ENCODE peak calls at places on chromosomes 4 and X, in six cellular contexts. I is pancreas, N is Peyer's patch, L is fibroblast of lung, U is OCI-LY7, K is tibial artery. V is an unnamed sample.

GRCh38 chr4:3613980-3614730 is 81.9 kb upstream of the LRPAP1 start:
- DNase-seq in I (peak; percentile 34), N (no peak), L (no peak), U (no peak), K (peak; percentile 66), V (peak; percentile 29)

GRCh38 chr4:37976991-37977470 is 16.8 kb downstream of the PTTG2 start:
- DNase-seq in I (peak; percentile 83), N (peak; percentile 87), L (peak; percentile 64), U (peak; percentile 90), K (peak; percentile 88), V (peak; percentile 89)

GRCh38 chr4:90069151-90069550 is 58.0 kb upstream of the CCSER1 start:
- DNase-seq in I (no peak), N (no peak), L (peak; percentile 40), U (no peak), K (no peak), V (no peak)

GRCh38 chrX:37454537-37455285 is 105.5 kb downstream of the PRRG1 start:
- DNase-seq in I (no peak), N (no peak), L (peak; percentile 76), U (no peak), K (no peak), V (no peak)

GRCh38 chr4:139419388-139419914 is 34.5 kb upstream of the RAB33B start:
- DNase-seq in I (peak; percentile 31), N (no peak), L (peak; percentile 95), U (peak; percentile 21), K (no peak), V (peak; percentile 67)

GRCh38 chr4:60315586-60315985 is 884.5 kb upstream of the ADGRL3 start:
- DNase-seq in I (no peak), N (no peak), L (no peak), U (no peak), K (no peak), V (no peak)

GRCh38 chr4:181688886-181689285 is 554.3 kb upstream of the TENM3 start:
- DNase-seq in I (no peak), N (no peak), L (peak; percentile 78), U (no peak), K (no peak), V (no peak)

GRCh38 chr4:142396279-142396678 is 449.8 kb downstream of the INPP4B start:
- DNase-seq in I (no peak), N (no peak), L (peak; percentile 64), U (no peak), K (no peak), V (no peak)

GRCh38 chr4:120207021-120207420 is 140.4 kb upstream of the MAD2L1 start:
- DNase-seq in I (no peak), N (no peak), L (no peak), U (no peak), K (no peak), V (no peak)

GRCh38 chr4:181967401-181967800 is 275.8 kb upstream of the TENM3 start:
- DNase-seq in I (no peak), N (no peak), L (no peak), U (no peak), K (no peak), V (no peak)

GRCh38 chr4:139184129-139184528 is 7.1 kb upstream of the ELF2 start:
- DNase-seq in I (no peak), N (no peak), L (peak; percentile 37), U (peak; percentile 48), K (no peak), V (no peak)

GRCh38 chr4:84750260-84750955 is 167.5 kb downstream of the CDS1 start:
- DNase-seq in I (no peak), N (no peak), L (peak; percentile 44), U (peak; percentile 37), K (no peak), V (no peak)

GRCh38 chr4:144967161-144967560 is 130.8 kb downstream of the ANAPC10 start:
- DNase-seq in I (no peak), N (no peak), L (no peak), U (no peak), K (no peak), V (no peak)

GRCh38 chrX:144494069-144494468 is 610.2 kb downstream of the UBE2NL start:
- DNase-seq in I (no peak), N (no peak), L (no peak), U (no peak), K (no peak), V (no peak)

GRCh38 chr4:92814677-92815076 is 510.9 kb downstream of the GRID2 start:
- DNase-seq in I (no peak), N (no peak), L (no peak), U (no peak), K (no peak), V (no peak)

GRCh38 chrX:2397648-2398340 is 103.0 kb downstream of the DHRSX start:
- DNase-seq in I (no peak), N (no peak), L (peak; percentile 77), U (no peak), K (no peak), V (no peak)

GRCh38 chr4:15003441-15003890 is 1.2 kb downstream of the CPEB2 start:
- DNase-seq in I (peak; percentile 56), N (peak; percentile 31), L (peak; percentile 37), U (peak; percentile 75), K (peak; percentile 80), V (peak; percentile 59)

GRCh38 chr4:189202869-189203271 is 737.8 kb upstream of the FRG1 start:
- DNase-seq in I (no peak), N (no peak), L (peak; percentile 20), U (no peak), K (no peak), V (no peak)

DNA sequence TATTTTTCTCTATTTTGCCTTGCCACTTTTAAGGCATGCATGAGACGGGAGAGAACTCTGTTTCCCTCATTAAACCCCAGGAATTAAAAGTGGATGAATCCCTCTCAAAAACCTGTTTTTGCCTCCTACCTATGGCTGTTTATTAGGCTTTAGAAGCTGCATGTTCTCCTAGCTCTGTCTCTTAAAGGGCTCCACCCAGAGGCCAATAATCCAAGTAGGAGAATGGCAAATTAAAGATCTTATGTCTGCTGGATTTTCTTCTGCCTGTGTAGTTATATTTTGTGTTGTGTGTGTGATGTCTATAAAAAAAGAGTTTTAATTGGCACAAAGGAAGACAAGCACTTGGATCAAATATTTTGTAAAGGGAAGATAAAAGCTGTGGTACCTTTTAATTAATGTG is 32.4 kb downstream of the MAGEC1 start:
- DNase-seq in I (no peak), N (no peak), L (no peak), U (no peak), K (no peak), V (no peak)
- TF ChIP-seq CTCF in I (no peak), N (no peak), L (peak; percentile 40), U (peak; percentile 25), K (no peak), V (no peak)

DNA sequence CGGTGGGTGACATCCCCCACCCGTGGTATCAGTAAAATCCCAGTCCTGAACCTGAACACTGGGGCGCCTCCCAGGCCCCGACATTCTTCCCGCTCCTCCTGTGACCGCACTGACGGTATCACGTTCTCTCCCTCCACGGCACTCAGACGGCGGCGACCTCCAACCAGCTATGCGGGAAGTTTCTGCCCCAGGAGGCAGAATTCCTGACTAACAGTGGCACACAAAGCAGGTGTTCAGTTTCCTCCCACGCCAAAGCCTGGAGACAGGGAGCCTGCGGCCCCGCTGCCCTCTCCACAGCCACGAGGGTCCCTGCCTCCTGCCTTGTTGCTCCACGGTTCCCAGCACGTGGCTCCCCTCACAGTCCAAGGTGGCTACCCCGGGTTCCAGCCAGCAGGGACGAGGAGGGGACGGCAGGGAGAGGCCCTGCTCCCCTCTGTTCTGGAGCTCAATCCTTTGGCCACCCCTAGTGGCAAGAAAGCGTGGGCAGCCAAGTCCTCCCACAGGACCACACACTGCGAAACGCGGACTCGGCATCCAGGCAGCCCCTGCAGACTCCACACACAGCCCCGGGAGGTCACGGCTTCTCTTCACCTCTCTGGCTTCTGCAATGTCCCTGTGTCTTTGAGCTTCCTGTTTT is 15.2 kb downstream of the CTBP1 start:
- DNase-seq in I (no peak), N (no peak), L (no peak), U (no peak), K (no peak), V (peak; percentile 61)
- H3K36me3 ChIP-seq in I (peaks cover 54% of the 10 kb centered on the region), N (no peaks in the 10 kb centered on the region), L (peaks cover 60% of the 10 kb centered on the region), U (peaks cover 94% of the 10 kb centered on the region), K (peaks cover 100% of the 10 kb centered on the region), V (peaks cover 4% of the 10 kb centered on the region)

GRCh38 chrX:45208121-45208856 is 7.6 kb upstream of the DIPK2B start:
- DNase-seq in I (no peak), N (no peak), L (peak; percentile 6), U (no peak), K (no peak), V (no peak)
- H3K4me1 ChIP-seq in I (no peaks in the 10 kb centered on the region), N (no peaks in the 10 kb centered on the region), L (no peaks in the 10 kb centered on the region), U (no peaks in the 10 kb centered on the region), K (no peaks in the 10 kb centered on the region), V (no peaks in the 10 kb centered on the region)

GRCh38 chr4:150960818-150961217 is 54.3 kb downstream of the LRBA start:
- DNase-seq in I (no peak), N (no peak), L (no peak), U (peak; percentile 21), K (no peak), V (no peak)
- TF ChIP-seq CTCF in I (no peak), N (peak; percentile 36), L (peak; percentile 73), U (peak; percentile 70), K (no peak), V (peak; percentile 31)

GRCh38 chr4:153628796-153629315 is 55.2 kb upstream of the TLR2 start:
- DNase-seq in I (no peak), N (no peak), L (no peak), U (no peak), K (no peak), V (no peak)
- H3K36me3 ChIP-seq in I (peaks cover 84% of the 10 kb centered on the region), N (no peaks in the 10 kb centered on the region), L (no peaks in the 10 kb centered on the region), U (peaks cover 99% of the 10 kb centered on the region), K (peaks cover 97% of the 10 kb centered on the region), V (peaks cover 99% of the 10 kb centered on the region)

GRCh38 chr4:6914448-6914847 is 4.8 kb downstream of the TBC1D14 start:
- DNase-seq in I (no peak), N (no peak), L (peak; percentile 33), U (no peak), K (no peak), V (no peak)

GRCh38 chr4:6915041-6916005 is 5.7 kb downstream of the TBC1D14 start:
- DNase-seq in I (no peak), N (no peak), L (no peak), U (no peak), K (no peak), V (no peak)

GRCh38 chr4:6917445-6918241 is 8.0 kb downstream of the TBC1D14 start:
- DNase-seq in I (peak; percentile 76), N (peak; percentile 83), L (peak; percentile 38), U (peak; percentile 56), K (no peak), V (peak; percentile 46)

GRCh38 chr4:6916587-6917444 is 7.2 kb downstream of the TBC1D14 start:
- DNase-seq in I (no peak), N (peak; percentile 83), L (peak; percentile 41), U (no peak), K (no peak), V (no peak)

DNA sequence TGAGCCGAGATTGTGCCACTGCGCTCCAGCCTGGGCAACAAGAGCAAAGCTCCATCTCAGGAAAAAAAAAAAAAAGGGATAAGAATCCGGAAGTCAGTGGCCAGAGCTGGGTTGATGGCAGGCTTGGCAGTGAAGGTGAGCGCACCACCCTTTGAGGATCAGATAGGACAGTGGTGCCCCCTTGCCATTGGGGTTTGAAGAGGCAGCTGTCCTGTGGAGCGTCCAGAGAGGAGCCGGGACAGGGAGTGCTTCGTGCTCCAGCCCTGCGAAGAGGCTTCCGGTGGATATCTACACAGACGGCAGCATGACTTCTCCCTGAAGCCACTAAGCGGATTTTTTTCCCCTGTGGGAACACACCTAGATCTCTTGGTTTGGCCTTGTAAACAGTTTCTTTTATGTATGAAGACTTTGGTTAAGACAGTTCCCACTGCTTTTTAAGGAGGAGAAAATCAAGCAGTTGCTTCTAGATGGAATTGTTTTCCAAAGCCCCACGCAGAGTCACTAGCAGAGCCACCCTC is 6.5 kb downstream of the TBC1D14 start:
- DNase-seq in I (no peak), N (no peak), L (no peak), U (no peak), K (no peak), V (no peak)
- H3K4me1 ChIP-seq in I (peaks cover 16% of the 10 kb centered on the region), N (peaks cover 35% of the 10 kb centered on the region), L (no peaks in the 10 kb centered on the region), U (peaks cover 37% of the 10 kb centered on the region), K (peaks cover 26% of the 10 kb centered on the region), V (peaks cover 4% of the 10 kb centered on the region)

V was measured in heart left ventricle.